ENCODE peak calls at places on chromosomes 4 and X, in four cellular contexts. F is CD4-positive, alpha-beta memory T cell; A is germinal center; T is hepatic stellate cell. X is an unnamed sample.
A peak's percentile ranks its signal among the peaks of the same experiment; 100 is the strongest.

GRCh38 chr4:60865238-60865637 is 334.9 kb upstream of the ADGRL3 start:
- DNase-seq in T (no peak), A (no peak), F (no peak), X (no peak)

GRCh38 chr4:119676101-119676500 is 47.5 kb upstream of the PDE5A start:
- DNase-seq in A (no peak), T (no peak), F (no peak), X (no peak)

GRCh38 chr4:123060039-123060770 is 137.8 kb upstream of the NUDT6 start:
- DNase-seq in F (no peak), T (no peak), A (no peak), X (no peak)

GRCh38 chrX:9940397-9940796 is 26.8 kb upstream of the CLDN34 start:
- DNase-seq in F (no peak), A (no peak), T (no peak), X (no peak)

GRCh38 chr4:24471623-24472510 is 112.5 kb downstream of the DHX15 start:
- DNase-seq in F (no peak), A (peak; percentile 24), T (no peak), X (no peak)

GRCh38 chr4:81913427-81913878 is 441.7 kb upstream of the RASGEF1B start:
- DNase-seq in A (peak; percentile 76), T (peak; percentile 11), F (peak; percentile 39), X (no peak)

GRCh38 chrX:23668335-23668734 is 1.0 kb downstream of the PRDX4 start:
- DNase-seq in F (no peak), A (no peak), T (no peak), X (no peak)

GRCh38 chr4:174069848-174070330 is 213.6 kb downstream of the FBXO8 start:
- DNase-seq in F (no peak), A (no peak), T (no peak), X (no peak)

GRCh38 chr4:41693629-41694028 is 54.9 kb downstream of the PHOX2B start:
- DNase-seq in A (no peak), F (no peak), T (peak; percentile 2), X (no peak)

GRCh38 chr4:45442466-45442865 is 681.4 kb downstream of the GABRG1 start:
- DNase-seq in T (no peak), F (no peak), A (no peak), X (no peak)

GRCh38 chr4:77203380-77204197 is 46.6 kb downstream of the CCNG2 start:
- DNase-seq in T (peak; percentile 44), F (peak; percentile 63), A (peak; percentile 77), X (peak; percentile 2)

GRCh38 chr4:40621592-40622512 is 7.8 kb downstream of the RBM47 start:
- DNase-seq in A (peak; percentile 8), T (no peak), F (no peak), X (peak; percentile 16)

GRCh38 chr4:188986271-188986689 is 847.0 kb downstream of the TRIML1 start:
- DNase-seq in A (no peak), F (no peak), T (peak; percentile 9), X (no peak)

GRCh38 chrX:44731160-44731559 is 112.7 kb upstream of the DUSP21 start:
- DNase-seq in T (no peak), A (no peak), F (no peak), X (no peak)

GRCh38 chr4:24514808-24515207 is 69.5 kb downstream of the DHX15 start:
- DNase-seq in A (peak; percentile 7), F (no peak), T (no peak), X (no peak)

GRCh38 chrX:3526084-3526483 is 179.6 kb upstream of the MXRA5 start:
- DNase-seq in F (no peak), A (no peak), T (no peak), X (no peak)

GRCh38 chr4:67037489-67037888 is 507.8 kb downstream of the CENPC start:
- DNase-seq in T (no peak), F (no peak), A (no peak), X (no peak)

GRCh38 chr4:178010596-178010995 is 568.4 kb upstream of the AGA start:
- DNase-seq in T (no peak), F (no peak), A (no peak), X (no peak)

GRCh38 chr4:99811850-99812249 is 4.8 kb upstream of the DAPP1 start:
- DNase-seq in T (no peak), F (peak; percentile 52), A (peak; percentile 27), X (no peak)

GRCh38 chr4:81084624-81085023 is 54.1 kb downstream of the BMP3 start:
- DNase-seq in T (no peak), A (no peak), F (no peak), X (no peak)

GRCh38 chr4:176276710-176277109 is 7.7 kb upstream of the ASB5 start:
- DNase-seq in T (no peak), A (no peak), F (no peak), X (no peak)

GRCh38 chrX:85243761-85244410 is at the start of the genes SATL1 and ZNF711:
- DNase-seq in T (no peak), F (peak; percentile 10), A (peak; percentile 14), X (peak; percentile 53)